ENCODE peak calls at places on chromosome 13, in six cellular contexts. I is NCI-H1092 treated with DMSO at 0.1 percent for 48 hours; N is dorsolateral prefrontal cortex; J is body of pancreas; V is stimulated activated CD8-positive, alpha-beta memory T cell treated with anti-CD3 and anti-CD28 coated beads, Interleukin-12 subunit alpha, Interleukin-12 subunit beta, amount 100 ng/mL, for 4 hours; W is activated naive CD4-positive, alpha-beta T cell. L is an unnamed sample.

GRCh38 chr13:32164622-32165268 is 133.2 kb downstream of the FRY start:
- DNase-seq in I (peak; percentile 59), N (peak; percentile 22), J (peak; percentile 26), V (no peak), W (no peak), L (peak; percentile 14)

GRCh38 chr13:96817336-96817941 is 176.8 kb downstream of the OXGR1 start:
- DNase-seq in I (peak; percentile 44), N (no peak), J (no peak), V (no peak), W (no peak), L (no peak)

GRCh38 chr13:93398167-93398566 is 171.6 kb downstream of the GPC6 start:
- DNase-seq in I (no peak), N (no peak), J (no peak), V (no peak), W (no peak), L (no peak)

GRCh38 chr13:80149757-80150156 is 191.2 kb downstream of the SPRY2 start:
- DNase-seq in I (no peak), N (no peak), J (no peak), V (no peak), W (no peak), L (no peak)

GRCh38 chr13:98275711-98276171 is 98.7 kb upstream of the RNF113B start:
- DNase-seq in I (no peak), N (no peak), J (no peak), V (no peak), W (no peak), L (no peak)

GRCh38 chr13:34035178-34035577 is 217.2 kb downstream of the RFC3 start:
- DNase-seq in I (no peak), N (no peak), J (no peak), V (no peak), W (no peak), L (no peak)

GRCh38 chr13:20291675-20292074 is 59.6 kb upstream of the GJB6 start:
- DNase-seq in I (no peak), N (no peak), J (no peak), V (no peak), W (no peak), L (no peak)

GRCh38 chr13:21304256-21304655 is 127.8 kb downstream of the MRPL57 start:
- DNase-seq in I (no peak), N (no peak), J (no peak), V (no peak), W (no peak), L (no peak)

GRCh38 chr13:21478881-21479808 is 20.0 kb upstream of the ZDHHC20 start:
- DNase-seq in I (peak; percentile 84), N (peak; percentile 44), J (peak; percentile 47), V (no peak), W (no peak), L (peak; percentile 66)

GRCh38 chr13:42424182-42424581 is 149.8 kb upstream of the TNFSF11 start:
- DNase-seq in I (no peak), N (no peak), J (no peak), V (no peak), W (no peak), L (no peak)

L was measured in GM13976.